ENCODE peak calls at places on chromosomes 16 and 17, in four cellular contexts. J, W, P and Q are unnamed samples.

GRCh38 chr16:26161461-26162180 is 469.9 kb downstream of the HS3ST4 start:
- DNase-seq in W (no peak), P (no peak), J (no peak), Q (no peak)

GRCh38 chr17:59890720-59891119 is 2.0 kb downstream of the TUBD1 start:
- DNase-seq in J (no peak), W (no peak), P (peak; percentile 30), Q (no peak)

GRCh38 chr17:35312790-35313711 is 60.4 kb downstream of the SLFN11 start:
- DNase-seq in P (peak; percentile 49), W (peak; percentile 69), J (peak; percentile 71), Q (peak; percentile 32)

GRCh38 chr16:75011634-75012307 is 12.9 kb downstream of the ZNRF1 start:
- DNase-seq in J (peak; percentile 89), W (no peak), P (peak; percentile 88), Q (peak; percentile 72)

GRCh38 chr17:74862108-74862901 is 2.6 kb upstream of the GRIN2C start:
- DNase-seq in W (peak; percentile 80), J (peak; percentile 34), P (peak; percentile 20), Q (no peak)

GRCh38 chr16:27229891-27230470 is 26.7 kb downstream of the KDM8 start:
- DNase-seq in P (no peak), W (peak; percentile 47), J (no peak), Q (no peak)

GRCh38 chr17:410674-411401 is 58.2 kb upstream of the RPH3AL start:
- DNase-seq in P (no peak), W (no peak), J (peak; percentile 17), Q (no peak)

GRCh38 chr17:42894283-42895184 is 6.1 kb upstream of the G6PC1 start:
- DNase-seq in J (peak; percentile 8), P (no peak), W (no peak), Q (no peak)

GRCh38 chr17:32609085-32609484 is 122.3 kb downstream of the CDK5R1 start:
- DNase-seq in J (no peak), P (no peak), W (peak; percentile 75), Q (peak; percentile 61)

GRCh38 chr16:65294154-65294553 is 172.3 kb upstream of the CDH11 start:
- DNase-seq in J (no peak), P (no peak), W (no peak), Q (no peak)
- TF ChIP-seq CTCF in J (no peak), P (no peak), W (no peak), Q (no peak)

GRCh38 chr17:44087319-44087718 is 16.8 kb downstream of the G6PC3 start:
- DNase-seq in P (no peak), W (no peak), J (no peak), Q (no peak)
- H3K36me3 ChIP-seq in P (no peaks in the 10 kb centered on the region), W (peaks cover 4% of the 10 kb centered on the region), J (peaks cover 3% of the 10 kb centered on the region), Q (peaks cover 32% of the 10 kb centered on the region)

GRCh38 chr17:79042421-79043190 is 18.6 kb downstream of the C1QTNF1 start:
- DNase-seq in W (peak; percentile 86), P (peak; percentile 33), J (no peak), Q (no peak)
- TF ChIP-seq CTCF in W (peak; percentile 77), P (peak; percentile 94), J (peak; percentile 90), Q (peak; percentile 74)

GRCh38 chr17:81542431-81543338 is 9.5 kb downstream of the FAAP100 start:
- DNase-seq in P (no peak), W (no peak), J (no peak), Q (peak; percentile 6)
- H3K36me3 ChIP-seq in P (peaks cover 54% of the 10 kb centered on the region), W (peaks cover 12% of the 10 kb centered on the region), J (peaks cover 9% of the 10 kb centered on the region), Q (peaks cover 34% of the 10 kb centered on the region)

DNA sequence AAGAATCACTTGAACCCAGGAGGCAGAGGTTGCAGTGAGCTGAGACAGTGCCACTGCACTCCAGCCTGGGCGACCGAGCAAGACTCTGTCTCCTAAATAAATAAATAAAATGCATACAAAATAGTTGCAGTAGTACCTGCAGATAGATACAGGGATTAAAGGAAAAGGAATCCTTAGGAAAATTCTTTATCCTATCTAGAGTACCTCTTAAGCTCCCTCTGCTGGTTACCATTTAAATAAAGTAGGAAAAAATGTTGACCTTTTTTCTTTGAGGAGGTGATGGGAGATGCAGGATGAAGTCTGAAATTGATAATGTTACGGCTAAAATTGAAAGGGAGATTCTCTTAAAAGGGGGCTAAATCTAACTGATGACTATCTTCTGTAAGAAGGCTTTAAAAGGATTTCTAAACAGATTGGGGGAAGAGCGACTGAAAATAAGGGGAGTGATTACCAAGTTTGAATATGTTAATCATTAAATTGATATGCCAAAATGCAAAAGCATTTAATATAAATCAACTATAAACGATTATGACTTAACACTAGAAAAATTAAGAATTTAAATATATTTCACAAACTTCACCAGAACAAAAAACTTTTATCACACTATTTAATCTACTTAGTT is 29.4 kb downstream of the C16orf87 start:
- DNase-seq in J (peak; percentile 18), P (no peak), W (no peak), Q (no peak)
- TF ChIP-seq CTCF in J (peak; percentile 7), P (peak; percentile 35), W (peak; percentile 54), Q (no peak)

DNA sequence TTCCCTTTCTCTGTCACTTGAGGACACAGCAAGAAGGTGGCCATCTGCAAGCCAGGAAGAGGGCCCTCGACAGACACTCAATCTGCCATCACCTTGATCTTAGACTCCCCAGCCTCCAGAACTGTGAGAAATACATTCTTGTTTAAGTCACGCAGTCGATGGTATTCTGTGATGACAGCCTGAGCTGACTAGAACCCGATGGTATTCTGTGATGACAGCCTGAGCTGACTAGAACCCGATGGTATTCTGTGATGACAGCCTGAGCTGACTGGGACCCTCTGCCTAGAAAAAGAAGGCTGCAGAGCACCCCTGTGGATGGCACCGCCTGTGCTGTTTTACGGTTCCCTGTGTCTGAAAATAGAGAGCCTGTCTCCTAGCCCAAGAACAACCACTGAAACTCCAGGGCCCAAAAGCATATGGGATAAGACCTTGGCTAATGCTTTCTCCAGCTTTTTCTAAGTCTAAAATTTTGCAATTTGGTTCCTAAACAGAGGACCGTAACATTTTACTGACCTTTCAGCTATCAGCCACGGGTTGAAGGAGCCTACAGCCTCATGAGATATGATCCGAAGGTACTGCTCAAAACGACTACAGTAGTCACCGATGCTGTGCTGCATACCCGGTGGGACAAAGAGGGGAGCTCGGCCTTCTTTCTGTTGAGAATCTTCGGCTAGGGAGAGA is 33.1 kb upstream of the PITPNM3 start:
- DNase-seq in P (no peak), J (no peak), W (no peak), Q (no peak)
- H3K36me3 ChIP-seq in P (peaks cover 44% of the 10 kb centered on the region), J (peaks cover 19% of the 10 kb centered on the region), W (peaks cover 10% of the 10 kb centered on the region), Q (peaks cover 15% of the 10 kb centered on the region)